ENCODE peak calls at places on chromosomes 13 and 19, in nine cellular contexts. H, E, N, G, U, L, V, A and R are unnamed samples.
A peak's percentile ranks its signal among the peaks of the same experiment; 100 is the strongest.

GRCh38 chr13:36475468-36475867 is 43.2 kb downstream of the CCNA1 start:
- DNase-seq in L (no peak), N (no peak), V (no peak), E (no peak), G (peak; percentile 55), H (no peak), A (no peak), U (peak; percentile 66), R (no peak)

GRCh38 chr13:88919970-88920628 is 1248.9 kb downstream of the SLITRK5 start:
- DNase-seq in U (no peak), A (no peak), L (no peak), V (no peak), H (no peak), N (no peak), E (no peak), G (no peak), R (no peak)

GRCh38 chr19:30718728-30719127 is 346.5 kb downstream of the ZNF536 start:
- DNase-seq in L (no peak), A (no peak), U (no peak), E (no peak), H (no peak), G (no peak), V (no peak), N (no peak), R (no peak)

GRCh38 chr13:112735791-112736190 is 46.0 kb downstream of the ATP11A start:
- DNase-seq in N (no peak), E (no peak), U (no peak), G (no peak), H (peak; percentile 45), A (no peak), L (no peak), V (peak; percentile 58), R (no peak)

GRCh38 chr19:53088091-53088490 is 15.1 kb downstream of the ZNF160 start:
- DNase-seq in G (peak; percentile 71), L (no peak), V (no peak), E (no peak), U (no peak), H (no peak), N (no peak), A (no peak), R (no peak)

GRCh38 chr13:106109391-106109791 is 426.1 kb downstream of the EFNB2 start:
- DNase-seq in N (no peak), V (no peak), L (no peak), H (no peak), U (no peak), G (peak; percentile 37), E (no peak), A (no peak), R (no peak)

GRCh38 chr13:103006706-103007426 is 59.4 kb downstream of the SLC10A2 start:
- DNase-seq in H (no peak), V (no peak), U (no peak), N (no peak), A (no peak), G (no peak), L (no peak), E (no peak), R (no peak)

GRCh38 chr13:98443329-98443728 is 133.6 kb downstream of the STK24 start:
- DNase-seq in H (peak; percentile 73), A (no peak), G (peak; percentile 54), N (no peak), L (peak; percentile 98), V (no peak), U (peak; percentile 94), E (no peak), R (peak; percentile 22)

GRCh38 chr13:112704634-112705145 is 14.9 kb downstream of the ATP11A start:
- DNase-seq in V (no peak), N (no peak), L (peak; percentile 39), A (no peak), U (no peak), H (no peak), E (no peak), G (no peak), R (no peak)

GRCh38 chr13:67303661-67304333 is 73.7 kb upstream of the PCDH9 start:
- DNase-seq in H (no peak), L (no peak), V (no peak), A (no peak), E (no peak), U (peak; percentile 69), N (no peak), G (no peak), R (no peak)

GRCh38 chr13:67238277-67238859 is 8.2 kb upstream of the PCDH9 start:
- DNase-seq in L (peak; percentile 71), E (no peak), V (no peak), H (no peak), N (no peak), G (peak; percentile 62), A (no peak), U (peak; percentile 39), R (no peak)

GRCh38 chr13:33263976-33264619 is 21.5 kb downstream of the STARD13 start:
- DNase-seq in V (no peak), E (no peak), N (no peak), G (no peak), U (no peak), H (no peak), L (no peak), A (no peak), R (peak; percentile 87)

GRCh38 chr13:96994030-96994848 is at the start of gene OXGR1:
- DNase-seq in N (no peak), A (no peak), L (no peak), E (no peak), G (no peak), U (no peak), H (peak; percentile 76), V (no peak), R (no peak)

GRCh38 chr19:19399733-19400438 is 5.6 kb upstream of the GATAD2A start:
- DNase-seq in U (no peak), H (no peak), L (peak; percentile 84), G (peak; percentile 56), E (no peak), V (no peak), N (no peak), A (no peak), R (no peak)

GRCh38 chr13:37417042-37417441 is 181.5 kb downstream of the POSTN start:
- DNase-seq in L (peak; percentile 65), H (no peak), U (peak; percentile 39), A (no peak), N (no peak), V (no peak), G (peak; percentile 33), E (no peak), R (no peak)

GRCh38 chr19:1986357-1987162 is 29.0 kb downstream of the BTBD2 start:
- DNase-seq in N (peak; percentile 11), U (no peak), E (no peak), L (peak; percentile 68), A (no peak), V (no peak), H (no peak), G (no peak), R (no peak)
- H3K4me3 ChIP-seq in N (no peak overlapping the region), U (no peak overlapping the region), E (no peak overlapping the region), L (no peak overlapping the region), A (no peak overlapping the region), V (no peak overlapping the region), H (no peak overlapping the region), G (no peak overlapping the region), R (no peak overlapping the region)

GRCh38 chr19:16945762-16946465 is 57.1 kb downstream of the F2RL3 start:
- DNase-seq in V (no peak), L (no peak), H (no peak), G (no peak), E (no peak), U (no peak), N (no peak), A (no peak), R (no peak)
- H3K4me3 ChIP-seq in V (no peak overlapping the region), L (no peak overlapping the region), H (no peak overlapping the region), G (no peak overlapping the region), E (no peak overlapping the region), U (no peak overlapping the region), N (no peak overlapping the region), A (no peak overlapping the region), R (no peak overlapping the region)

GRCh38 chr13:100461309-100462035 is 127.1 kb downstream of the GGACT start:
- DNase-seq in E (no peak), N (no peak), V (no peak), H (no peak), L (no peak), U (peak; percentile 6), A (no peak), G (no peak), R (no peak)

GRCh38 chr13:100458673-100459072 is 129.9 kb downstream of the GGACT start:
- DNase-seq in A (no peak), L (no peak), V (no peak), U (no peak), N (no peak), E (no peak), H (no peak), G (no peak), R (no peak)

GRCh38 chr13:100464006-100464405 is 124.6 kb downstream of the GGACT start:
- DNase-seq in N (no peak), U (no peak), G (peak; percentile 20), V (no peak), E (no peak), L (no peak), A (no peak), H (no peak), R (no peak)

GRCh38 chr13:100454876-100455275 is 133.7 kb downstream of the GGACT start:
- DNase-seq in G (peak; percentile 39), E (no peak), U (peak; percentile 86), H (no peak), V (no peak), A (no peak), L (no peak), N (no peak), R (no peak)

GRCh38 chr13:100459747-100460146 is 128.8 kb downstream of the GGACT start:
- DNase-seq in E (no peak), A (no peak), N (no peak), L (no peak), V (no peak), H (no peak), G (no peak), U (no peak), R (no peak)
- H3K4me3 ChIP-seq in E (no peak overlapping the region), A (no peak overlapping the region), N (no peak overlapping the region), L (no peak overlapping the region), V (no peak overlapping the region), H (no peak overlapping the region), G (no peak overlapping the region), U (no peak overlapping the region), R (no peak overlapping the region)

GRCh38 chr13:75869981-75870380 is 233.9 kb downstream of the LMO7 start:
- DNase-seq in H (no peak), N (no peak), E (no peak), U (no peak), V (no peak), L (no peak), A (no peak), G (no peak), R (no peak)

GRCh38 chr13:75873499-75873898 is 237.4 kb downstream of the LMO7 start:
- DNase-seq in H (no peak), L (no peak), V (no peak), N (no peak), A (no peak), G (no peak), U (no peak), E (no peak), R (no peak)

GRCh38 chr13:75870397-75870801 is 234.3 kb downstream of the LMO7 start:
- DNase-seq in U (peak; percentile 26), L (peak; percentile 47), A (no peak), V (no peak), E (no peak), N (peak; percentile 4), H (no peak), G (peak; percentile 32), R (no peak)

GRCh38 chr13:75872970-75873369 is 236.8 kb downstream of the LMO7 start:
- DNase-seq in H (no peak), U (no peak), E (no peak), V (no peak), N (no peak), G (no peak), A (no peak), L (no peak), R (no peak)

GRCh38 chr13:75871059-75871458 is 234.9 kb downstream of the LMO7 start:
- DNase-seq in L (no peak), H (no peak), U (no peak), V (no peak), N (no peak), G (no peak), E (no peak), A (no peak), R (no peak)
- H3K4me3 ChIP-seq in L (peak overlapping the region; percentile 69), H (peak overlapping the region; percentile 32), U (no peak overlapping the region), V (peak overlapping the region; percentile 47), N (no peak overlapping the region), G (no peak overlapping the region), E (peak overlapping the region; percentile 43), A (peak overlapping the region; percentile 57), R (no peak overlapping the region)